ENCODE peak calls at places on chromosomes 11 and 22, in six cellular contexts. X is naive thymus-derived CD4-positive, alpha-beta T cell; P is heart right ventricle; M is left lung; S is A549; B is transverse colon. V is an unnamed sample. For H3K9me3 and H3K4me1, the result is how much of the 10 kb centered on the place peaks cover.

GRCh38 chr11:5367461-5368074 is 16.0 kb upstream of the OR51M1 start:
- DNase-seq in X (no peak), P (no peak), M (no peak), S (no peak), B (no peak), V (no peak)

GRCh38 chr11:77668760-77669159 is 31.2 kb upstream of the CLNS1A start:
- DNase-seq in X (no peak), P (no peak), M (no peak), S (no peak), B (no peak), V (no peak)

GRCh38 chr11:67507242-67507890 is 596 bp downstream of the CDK2AP2 start:
- DNase-seq in X (no peak), P (no peak), M (peak), S (peak), B (peak), V (peak)

GRCh38 chr11:73323464-73323863 is 15.4 kb downstream of the ARHGEF17 start:
- DNase-seq in X (no peak), P (peak), M (peak), S (no peak), B (peak), V (no peak)

GRCh38 chr11:76385903-76386302 is 4.8 kb downstream of the GVQW3 start:
- DNase-seq in X (no peak), P (no peak), M (no peak), S (no peak), B (peak), V (no peak)

GRCh38 chr11:128341767-128342318 is 245.5 kb downstream of the ETS1 start:
- DNase-seq in X (peak), P (no peak), M (no peak), S (no peak), B (no peak), V (no peak)

GRCh38 chr11:92642146-92642919 is 327.1 kb upstream of the MTNR1B start:
- DNase-seq in X (no peak), P (no peak), M (no peak), S (no peak), B (no peak), V (no peak)

GRCh38 chr22:48825802-48826520 is 1001.7 kb downstream of the BRD1 start:
- DNase-seq in X (no peak), P (no peak), M (no peak), S (no peak), B (no peak), V (no peak)

GRCh38 chr11:47259178-47259977 is 1.6 kb downstream of the NR1H3 start:
- DNase-seq in X (no peak), P (no peak), M (no peak), S (peak), B (peak), V (peak)

GRCh38 chr22:32354360-32355351 is 3.0 kb upstream of the RFPL3 start:
- DNase-seq in X (no peak), P (no peak), M (no peak), S (no peak), B (no peak), V (no peak)

GRCh38 chr11:73939096-73939495 is 11.7 kb upstream of the DNAJB13 start:
- DNase-seq in X (no peak), P (no peak), M (no peak), S (no peak), B (no peak), V (no peak)

GRCh38 chr22:19105867-19106802 is 16.1 kb downstream of the DGCR2 start:
- DNase-seq in X (peak), P (no peak), M (no peak), S (peak), B (no peak), V (no peak)

GRCh38 chr11:6568191-6568918 is 35.1 kb downstream of the RRP8 start:
- DNase-seq in X (no peak), P (no peak), M (peak), S (no peak), B (no peak), V (no peak)

GRCh38 chr11:120532511-120533196 is 21.1 kb downstream of the GRIK4 start:
- DNase-seq in X (no peak), P (no peak), M (no peak), S (no peak), B (no peak), V (no peak)

GRCh38 chr22:29733362-29734322 is 13.8 kb downstream of the CABP7 start:
- DNase-seq in X (no peak), P (peak), M (no peak), S (no peak), B (peak), V (no peak)

GRCh38 chr11:104380358-104380757 is 216.4 kb upstream of the PDGFD start:
- DNase-seq in X (no peak), P (no peak), M (no peak), S (no peak), B (no peak), V (peak)

GRCh38 chr22:36467042-36467810 is 14.2 kb downstream of the TXN2 start:
- DNase-seq in X (no peak), P (peak), M (peak), S (no peak), B (no peak), V (no peak)

GRCh38 chr11:83147895-83148294 is 9.0 kb upstream of the PCF11 start:
- DNase-seq in X (no peak), P (no peak), M (no peak), S (no peak), B (no peak), V (no peak)

GRCh38 chr11:12245549-12245986 is 131.8 kb upstream of the PARVA start:
- DNase-seq in X (no peak), P (no peak), M (no peak), S (no peak), B (no peak), V (no peak)

GRCh38 chr22:46763051-46763705 is 728 bp downstream of the TBC1D22A start:
- DNase-seq in X (peak), P (peak), M (no peak), S (no peak), B (peak), V (no peak)

GRCh38 chr22:23302171-23303002 is 122.1 kb downstream of the BCR start:
- DNase-seq in X (no peak), P (peak), M (peak), S (no peak), B (no peak), V (peak)

GRCh38 chr11:62324738-62325556 is 12.3 kb upstream of the ASRGL1 start:
- DNase-seq in X (peak), P (peak), M (no peak), S (peak), B (peak), V (no peak)

DNA sequence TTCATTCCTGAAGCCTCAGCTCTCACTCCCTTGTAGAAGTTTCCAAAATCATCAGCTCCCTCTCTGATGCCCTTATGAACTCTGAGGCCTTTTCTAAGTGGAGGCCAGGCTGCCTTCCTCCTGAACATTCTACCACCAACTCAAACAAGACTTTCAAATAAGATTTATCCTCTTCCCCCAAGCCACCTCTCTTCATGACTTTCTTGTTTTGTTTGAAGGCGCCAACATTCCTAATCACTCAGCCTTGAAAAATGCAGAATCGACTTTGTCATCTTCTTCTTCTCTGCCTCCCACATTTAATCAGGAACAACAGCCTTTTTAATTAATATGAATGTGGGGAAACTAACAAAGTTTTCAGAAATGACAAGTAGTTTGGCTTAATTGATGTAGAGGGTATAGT is 927.9 kb downstream of the OPCML start:
- DNase-seq in X (no peak), P (no peak), M (no peak), S (no peak), B (no peak), V (no peak)
- H3K9me3 ChIP-seq in X (under half), P (under half), M (under half), S (under half), B (under half), V (under half)

DNA sequence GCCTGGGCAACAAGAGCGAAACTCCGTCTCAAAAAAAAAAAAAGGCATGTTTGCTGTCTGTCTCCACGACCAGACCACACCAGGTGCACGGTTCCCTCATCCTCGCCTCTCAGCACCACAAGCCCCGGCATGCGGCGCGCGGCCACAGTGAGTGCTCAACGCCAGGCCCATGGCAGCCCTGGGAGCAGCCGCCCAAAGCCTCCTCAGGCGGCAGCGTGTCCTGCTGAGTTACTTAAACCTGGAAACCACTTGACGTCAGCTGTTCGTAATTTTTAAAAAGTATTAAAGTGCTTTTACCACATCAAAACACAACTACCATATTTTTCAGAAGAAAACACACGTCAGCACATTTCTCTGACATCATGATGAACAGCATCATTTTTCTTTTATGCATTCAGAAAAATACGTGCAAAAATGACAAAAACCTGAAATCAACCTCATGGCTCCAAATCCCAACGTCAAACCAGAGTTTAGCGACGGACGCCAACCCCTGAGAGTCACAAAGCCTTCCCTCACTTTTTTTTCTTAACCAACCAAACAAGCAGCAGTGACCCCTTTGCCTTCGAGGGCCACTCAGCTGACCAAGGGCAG is 2.1 kb downstream of the DEAF1 start:
- DNase-seq in X (peak), P (no peak), M (no peak), S (no peak), B (no peak), V (no peak)
- H3K4me1 ChIP-seq in X (under half), P (under half), M (under half), S (under half), B (under half), V (under half)

GRCh38 chr11:36746886-36747710 is 149.1 kb upstream of the RAG2 start:
- DNase-seq in X (peak), P (peak), M (peak), S (peak), B (peak), V (peak)

GRCh38 chr11:36751996-36752395 is 154.0 kb upstream of the RAG2 start:
- DNase-seq in X (no peak), P (no peak), M (no peak), S (no peak), B (no peak), V (no peak)

GRCh38 chr11:36748856-36749255 is 150.8 kb upstream of the RAG2 start:
- DNase-seq in X (no peak), P (no peak), M (no peak), S (no peak), B (no peak), V (no peak)

GRCh38 chr11:36751251-36751839 is 153.3 kb upstream of the RAG2 start:
- DNase-seq in X (no peak), P (no peak), M (no peak), S (no peak), B (no peak), V (no peak)

GRCh38 chr11:36750349-36750748 is 152.3 kb upstream of the RAG2 start:
- DNase-seq in X (no peak), P (no peak), M (no peak), S (no peak), B (no peak), V (no peak)
- H3K9me3 ChIP-seq in X (under half), P (under half), M (under half), S (under half), B (under half), V (under half)

GRCh38 chr22:27801616-27802388 is at the start of gene MN1:
- DNase-seq in X (peak), P (peak), M (no peak), S (peak), B (peak), V (peak)

GRCh38 chr22:27799334-27800249 is 2.0 kb downstream of the MN1 start:
- DNase-seq in X (no peak), P (peak), M (no peak), S (no peak), B (no peak), V (no peak)

GRCh38 chr22:27798526-27799333 is 2.8 kb downstream of the MN1 start:
- DNase-seq in X (no peak), P (peak), M (no peak), S (no peak), B (no peak), V (no peak)

GRCh38 chr22:27801197-27801615 is 350 bp downstream of the MN1 start:
- DNase-seq in X (no peak), P (peak), M (no peak), S (peak), B (peak), V (peak)

DNA sequence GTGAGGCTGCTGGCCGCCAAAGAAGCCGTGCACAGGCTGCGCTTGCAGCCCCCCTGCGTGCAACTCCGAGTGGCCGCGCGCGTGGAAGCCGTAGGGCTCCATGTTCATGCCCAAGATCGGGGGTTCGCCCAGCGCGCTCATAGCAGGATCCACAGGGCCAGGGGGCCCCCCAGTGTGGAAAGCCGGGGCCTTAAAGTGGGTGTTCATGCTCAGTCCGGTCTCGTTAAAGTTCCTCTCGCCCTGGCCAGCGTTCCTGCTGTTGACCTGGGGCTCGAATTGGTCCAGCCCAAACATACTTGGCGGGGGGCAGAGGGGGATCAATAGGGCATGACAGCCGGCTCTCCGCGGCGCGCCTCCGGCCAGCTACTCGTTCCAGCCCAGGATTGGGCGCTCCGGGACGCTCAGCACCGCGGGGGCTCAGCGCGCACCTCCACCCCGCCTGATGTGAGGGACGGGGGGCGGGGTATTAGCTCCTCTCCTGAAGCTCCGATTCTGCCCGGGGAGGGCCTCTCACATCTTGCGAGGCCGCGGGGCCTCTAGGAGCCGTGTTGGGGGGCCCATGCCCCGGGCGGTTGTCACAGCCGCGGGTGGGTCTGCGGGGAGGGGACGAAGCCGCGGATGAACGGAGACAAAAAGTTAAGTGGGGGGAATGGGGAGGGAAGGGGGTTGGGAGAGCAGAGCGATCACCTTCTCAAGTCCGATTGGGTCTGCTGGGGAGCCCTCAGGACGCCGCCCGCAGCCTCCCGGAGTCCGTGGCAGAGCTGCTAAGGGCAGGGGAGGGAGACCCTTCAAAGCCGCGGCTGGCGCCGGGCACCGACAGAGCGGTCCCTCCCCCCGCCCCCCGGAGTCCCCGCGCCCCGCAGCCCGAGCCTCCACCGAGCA is 1.1 kb downstream of the MN1 start:
- DNase-seq in X (no peak), P (peak), M (no peak), S (no peak), B (no peak), V (peak)
- H3K4me1 ChIP-seq in X (under half), P (under half), M (under half), S (under half), B (under half), V (under half)